ENCODE peak calls at places on chromosomes 3 and 15, in nine cellular contexts. D, B, J, H, M, G, T, I and K are unnamed samples.

GRCh38 chr15:40915106-40915661 is 14.0 kb upstream of the DLL4 start:
- DNase-seq in H (no peak), I (no peak), T (no peak), G (no peak), B (no peak), M (no peak), D (no peak), J (no peak), K (no peak)

GRCh38 chr3:101065962-101066361 is 72.7 kb upstream of the ABI3BP start:
- DNase-seq in H (peak; percentile 93), G (no peak), B (no peak), T (peak; percentile 92), I (no peak), M (peak; percentile 97), D (no peak), J (peak; percentile 16), K (no peak)

GRCh38 chr15:77851086-77851485 is 218.4 kb upstream of the LINGO1 start:
- DNase-seq in I (no peak), H (no peak), G (peak; percentile 22), J (no peak), B (peak; percentile 27), T (no peak), D (no peak), M (no peak), K (no peak)

GRCh38 chr3:46091046-46091445 is 63.8 kb upstream of the XCR1 start:
- DNase-seq in T (no peak), B (no peak), J (peak; percentile 30), G (no peak), D (no peak), M (no peak), H (no peak), I (no peak), K (no peak)

GRCh38 chr3:123720638-123721037 is 135.8 kb upstream of the HACD2 start:
- DNase-seq in M (no peak), G (no peak), D (no peak), T (no peak), B (no peak), J (no peak), H (no peak), I (no peak), K (no peak)

GRCh38 chr3:89649431-89649830 is 542.0 kb downstream of the EPHA3 start:
- DNase-seq in B (no peak), T (no peak), J (no peak), M (no peak), H (no peak), D (no peak), G (no peak), I (no peak), K (no peak)

GRCh38 chr3:182389041-182389815 is 404.1 kb upstream of the ATP11B start:
- DNase-seq in M (no peak), J (no peak), H (no peak), I (no peak), G (no peak), D (no peak), B (no peak), T (no peak), K (no peak)

GRCh38 chr15:87681054-87681453 is 575.5 kb downstream of the NTRK3 start:
- DNase-seq in T (no peak), H (no peak), J (no peak), G (no peak), I (no peak), D (no peak), B (no peak), M (no peak), K (no peak)

GRCh38 chr3:97823503-97824004 is 1.7 kb downstream of the CRYBG3 start:
- DNase-seq in G (no peak), D (no peak), I (no peak), T (peak; percentile 21), H (peak; percentile 33), M (peak; percentile 26), B (no peak), J (peak; percentile 69), K (no peak)

GRCh38 chr15:73926191-73927002 is at the start of gene LOXL1:
- DNase-seq in J (peak; percentile 20), B (no peak), H (peak; percentile 93), G (peak; percentile 91), M (peak; percentile 92), I (no peak), T (peak; percentile 91), D (no peak), K (no peak)

GRCh38 chr3:106628407-106628806 is 748.8 kb upstream of the CCDC54 start:
- DNase-seq in D (no peak), H (peak; percentile 64), I (no peak), G (no peak), J (no peak), T (peak; percentile 70), B (no peak), M (peak; percentile 72), K (no peak)